ENCODE peak calls at places on chromosomes 13 and 19, in six cellular contexts. One of them, this sample, is unnamed. For H3K4me1, the result is how much of the 10 kb centered on the place peaks cover.

GRCh38 chr19:55253842-55254624 is 4.8 kb downstream of the PPP6R1 start:
- DNase-seq in A549: no peak
- DNase-seq in ovary: no peak
- DNase-seq in body of pancreas: no peak
- DNase-seq in esophagus squamous epithelium: no peak
- DNase-seq in stomach: peak
- DNase-seq in this sample: no peak

GRCh38 chr19:45090034-45090433 is 2.9 kb upstream of the PPP1R37 start:
- DNase-seq in A549: no peak
- DNase-seq in ovary: no peak
- DNase-seq in body of pancreas: no peak
- DNase-seq in esophagus squamous epithelium: no peak
- DNase-seq in stomach: no peak
- DNase-seq in this sample: no peak

GRCh38 chr19:39316627-39317321 is 3.9 kb downstream of the LRFN1 start:
- DNase-seq in A549: no peak
- DNase-seq in ovary: no peak
- DNase-seq in body of pancreas: no peak
- DNase-seq in esophagus squamous epithelium: no peak
- DNase-seq in stomach: no peak
- DNase-seq in this sample: no peak

GRCh38 chr13:99662678-99663077 is 161.4 kb downstream of the TM9SF2 start:
- DNase-seq in A549: no peak
- DNase-seq in ovary: no peak
- DNase-seq in body of pancreas: no peak
- DNase-seq in esophagus squamous epithelium: no peak
- DNase-seq in stomach: no peak
- DNase-seq in this sample: no peak

GRCh38 chr13:33441015-33441414 is 155.5 kb upstream of the STARD13 start:
- DNase-seq in A549: peak
- DNase-seq in ovary: no peak
- DNase-seq in body of pancreas: peak
- DNase-seq in esophagus squamous epithelium: no peak
- DNase-seq in stomach: peak
- DNase-seq in this sample: no peak

GRCh38 chr19:6020972-6021805 is 43.2 kb upstream of the RANBP3 start:
- DNase-seq in A549: no peak
- DNase-seq in ovary: no peak
- DNase-seq in body of pancreas: peak
- DNase-seq in esophagus squamous epithelium: no peak
- DNase-seq in stomach: peak
- DNase-seq in this sample: no peak

GRCh38 chr19:16594681-16595091 is 22.5 kb upstream of the SLC35E1 start:
- DNase-seq in A549: no peak
- DNase-seq in ovary: no peak
- DNase-seq in body of pancreas: no peak
- DNase-seq in esophagus squamous epithelium: no peak
- DNase-seq in stomach: no peak
- DNase-seq in this sample: no peak

GRCh38 chr13:44307844-44308243 is 65.8 kb upstream of the SERP2 start:
- DNase-seq in A549: no peak
- DNase-seq in ovary: no peak
- DNase-seq in body of pancreas: no peak
- DNase-seq in esophagus squamous epithelium: no peak
- DNase-seq in stomach: peak
- DNase-seq in this sample: no peak

GRCh38 chr13:99546878-99547277 is 45.6 kb downstream of the TM9SF2 start:
- DNase-seq in A549: no peak
- DNase-seq in ovary: no peak
- DNase-seq in body of pancreas: no peak
- DNase-seq in esophagus squamous epithelium: no peak
- DNase-seq in stomach: no peak
- DNase-seq in this sample: no peak

GRCh38 chr19:58166268-58166667 is 15.7 kb upstream of the ZNF329 start:
- DNase-seq in A549: no peak
- DNase-seq in ovary: no peak
- DNase-seq in body of pancreas: no peak
- DNase-seq in esophagus squamous epithelium: no peak
- DNase-seq in stomach: no peak
- DNase-seq in this sample: no peak

GRCh38 chr19:5293607-5294089 is 47.0 kb downstream of the PTPRS start:
- DNase-seq in A549: no peak
- DNase-seq in ovary: no peak
- DNase-seq in body of pancreas: no peak
- DNase-seq in esophagus squamous epithelium: no peak
- DNase-seq in stomach: peak
- DNase-seq in this sample: peak

GRCh38 chr13:33723365-33723764 is 94.6 kb upstream of the RFC3 start:
- DNase-seq in A549: no peak
- DNase-seq in ovary: no peak
- DNase-seq in body of pancreas: no peak
- DNase-seq in esophagus squamous epithelium: no peak
- DNase-seq in stomach: no peak
- DNase-seq in this sample: no peak

GRCh38 chr19:16098821-16099220 is 12.9 kb upstream of the RAB8A start:
- DNase-seq in A549: no peak
- DNase-seq in ovary: no peak
- DNase-seq in body of pancreas: no peak
- DNase-seq in esophagus squamous epithelium: no peak
- DNase-seq in stomach: no peak
- DNase-seq in this sample: no peak

GRCh38 chr19:6264077-6264445 is 15.7 kb downstream of the MLLT1 start:
- DNase-seq in A549: no peak
- DNase-seq in ovary: no peak
- DNase-seq in body of pancreas: no peak
- DNase-seq in esophagus squamous epithelium: no peak
- DNase-seq in stomach: no peak
- DNase-seq in this sample: no peak

GRCh38 chr13:45162821-45163220 is 38.0 kb downstream of the KCTD4 start:
- DNase-seq in A549: peak
- DNase-seq in ovary: no peak
- DNase-seq in body of pancreas: no peak
- DNase-seq in esophagus squamous epithelium: no peak
- DNase-seq in stomach: no peak
- DNase-seq in this sample: no peak

GRCh38 chr13:48491423-48492122 is 41.3 kb downstream of the RCBTB2 start:
- DNase-seq in A549: no peak
- DNase-seq in ovary: no peak
- DNase-seq in body of pancreas: no peak
- DNase-seq in esophagus squamous epithelium: no peak
- DNase-seq in stomach: no peak
- DNase-seq in this sample: no peak

GRCh38 chr19:3770136-3771032 is 1.6 kb downstream of the RAX2 start:
- DNase-seq in A549: no peak
- DNase-seq in ovary: no peak
- DNase-seq in body of pancreas: no peak
- DNase-seq in esophagus squamous epithelium: no peak
- DNase-seq in stomach: no peak
- DNase-seq in this sample: no peak

GRCh38 chr13:103142091-103142594 is 75.9 kb upstream of the SLC10A2 start:
- DNase-seq in A549: no peak
- DNase-seq in ovary: no peak
- DNase-seq in body of pancreas: no peak
- DNase-seq in esophagus squamous epithelium: no peak
- DNase-seq in stomach: no peak
- DNase-seq in this sample: no peak

GRCh38 chr13:91228083-91228482 is 119.4 kb upstream of the MIR17HG start:
- DNase-seq in A549: no peak
- DNase-seq in ovary: no peak
- DNase-seq in body of pancreas: no peak
- DNase-seq in esophagus squamous epithelium: no peak
- DNase-seq in stomach: no peak
- DNase-seq in this sample: no peak

GRCh38 chr19:42919757-42920079 is 2.0 kb upstream of the PSG6 start:
- DNase-seq in A549: peak
- DNase-seq in ovary: no peak
- DNase-seq in body of pancreas: no peak
- DNase-seq in esophagus squamous epithelium: no peak
- DNase-seq in stomach: no peak
- DNase-seq in this sample: no peak

GRCh38 chr13:45055198-45055901 is 65.0 kb upstream of the GTF2F2 start:
- DNase-seq in A549: peak
- DNase-seq in ovary: no peak
- DNase-seq in body of pancreas: no peak
- DNase-seq in esophagus squamous epithelium: no peak
- DNase-seq in stomach: no peak
- DNase-seq in this sample: peak

GRCh38 chr19:15666883-15667282 is 6.0 kb upstream of the CYP4F12 start:
- DNase-seq in A549: no peak
- DNase-seq in ovary: no peak
- DNase-seq in body of pancreas: no peak
- DNase-seq in esophagus squamous epithelium: no peak
- DNase-seq in stomach: peak
- DNase-seq in this sample: no peak

GRCh38 chr19:56291857-56292256 is 19.3 kb downstream of the EDDM13 start:
- DNase-seq in A549: no peak
- DNase-seq in ovary: no peak
- DNase-seq in body of pancreas: no peak
- DNase-seq in esophagus squamous epithelium: no peak
- DNase-seq in stomach: no peak
- DNase-seq in this sample: no peak

GRCh38 chr13:50461189-50461588 is 382.3 kb downstream of the DLEU7 start:
- DNase-seq in A549: no peak
- DNase-seq in ovary: no peak
- DNase-seq in body of pancreas: no peak
- DNase-seq in esophagus squamous epithelium: no peak
- DNase-seq in stomach: no peak
- DNase-seq in this sample: no peak

GRCh38 chr13:50457430-50458393 is 385.8 kb downstream of the DLEU7 start:
- DNase-seq in A549: peak
- DNase-seq in ovary: no peak
- DNase-seq in body of pancreas: no peak
- DNase-seq in esophagus squamous epithelium: no peak
- DNase-seq in stomach: no peak
- DNase-seq in this sample: no peak

GRCh38 chr13:50460366-50460765 is 383.1 kb downstream of the DLEU7 start:
- DNase-seq in A549: no peak
- DNase-seq in ovary: no peak
- DNase-seq in body of pancreas: no peak
- DNase-seq in esophagus squamous epithelium: no peak
- DNase-seq in stomach: no peak
- DNase-seq in this sample: no peak

GRCh38 chr13:50459658-50460057 is 383.8 kb downstream of the DLEU7 start:
- DNase-seq in A549: no peak
- DNase-seq in ovary: no peak
- DNase-seq in body of pancreas: no peak
- DNase-seq in esophagus squamous epithelium: no peak
- DNase-seq in stomach: no peak
- DNase-seq in this sample: no peak

GRCh38 chr13:50459046-50459445 is 384.4 kb downstream of the DLEU7 start:
- DNase-seq in A549: no peak
- DNase-seq in ovary: no peak
- DNase-seq in body of pancreas: no peak
- DNase-seq in esophagus squamous epithelium: no peak
- DNase-seq in stomach: no peak
- DNase-seq in this sample: no peak
- TF ChIP-seq CTCF in A549: no peak
- TF ChIP-seq CTCF in ovary: no peak
- TF ChIP-seq CTCF in body of pancreas: no peak
- TF ChIP-seq CTCF in esophagus squamous epithelium: no peak
- TF ChIP-seq CTCF in stomach: no peak
- TF ChIP-seq CTCF in this sample: no peak

DNA sequence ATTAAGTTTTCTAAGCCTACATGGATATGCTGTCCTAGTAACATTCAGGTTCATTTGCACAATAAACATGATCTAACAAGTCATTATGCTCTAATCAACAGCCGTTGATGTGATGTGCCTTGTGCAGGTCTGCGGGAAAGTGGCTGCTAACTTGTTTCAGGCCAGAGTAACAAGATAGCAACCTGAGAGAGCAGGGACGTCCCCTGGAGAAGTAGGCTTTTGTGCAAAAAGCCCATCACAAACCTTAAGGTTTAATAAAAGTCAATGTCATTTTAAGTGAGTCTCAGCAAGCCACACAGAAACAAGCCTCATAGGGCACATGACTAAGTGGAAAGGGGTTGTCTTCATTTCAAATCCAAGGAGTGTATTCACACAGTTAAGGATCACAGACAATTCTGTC is 17.6 kb downstream of the FOXO1 start:
- DNase-seq in A549: no peak
- DNase-seq in ovary: no peak
- DNase-seq in body of pancreas: no peak
- DNase-seq in esophagus squamous epithelium: no peak
- DNase-seq in stomach: no peak
- DNase-seq in this sample: no peak
- H3K4me1 ChIP-seq in A549: under half
- H3K4me1 ChIP-seq in ovary: under half
- H3K4me1 ChIP-seq in body of pancreas: half or more
- H3K4me1 ChIP-seq in esophagus squamous epithelium: half or more
- H3K4me1 ChIP-seq in stomach: half or more
- H3K4me1 ChIP-seq in this sample: under half

DNA sequence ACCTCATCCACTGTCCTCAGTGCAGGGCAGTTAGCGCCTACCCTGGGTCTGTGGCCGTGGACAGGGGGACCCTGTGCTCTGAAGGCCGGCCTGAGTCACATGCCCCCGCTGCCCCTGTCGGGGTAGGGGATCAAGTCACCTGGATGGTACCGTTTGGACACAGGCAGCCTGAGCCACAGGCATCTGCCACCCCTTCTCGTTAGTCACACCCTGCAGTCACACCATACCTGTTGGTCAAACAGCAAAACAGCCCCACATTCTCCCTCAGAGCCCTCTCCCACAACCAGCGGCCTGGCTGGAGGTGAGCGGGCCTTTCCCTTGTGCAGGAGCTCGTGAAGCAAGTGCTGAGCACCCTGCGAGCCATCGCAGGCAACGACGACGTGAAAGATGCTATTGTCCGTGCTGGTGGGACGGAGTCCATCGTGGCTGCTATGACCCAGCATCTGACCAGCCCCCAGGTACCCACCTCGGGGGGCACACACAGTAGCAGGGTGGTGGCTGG is 8.8 kb upstream of the SLC25A42 start:
- DNase-seq in A549: no peak
- DNase-seq in ovary: no peak
- DNase-seq in body of pancreas: no peak
- DNase-seq in esophagus squamous epithelium: no peak
- DNase-seq in stomach: no peak
- DNase-seq in this sample: no peak
- TF ChIP-seq POLR2A in A549: no peak
- TF ChIP-seq POLR2A in ovary: no peak
- TF ChIP-seq POLR2A in body of pancreas: no peak
- TF ChIP-seq POLR2A in esophagus squamous epithelium: no peak
- TF ChIP-seq POLR2A in stomach: no peak
- TF ChIP-seq POLR2A in this sample: no peak

GRCh38 chr19:10450853-10451609 is 30.7 kb downstream of the PDE4A start:
- DNase-seq in A549: peak
- DNase-seq in ovary: no peak
- DNase-seq in body of pancreas: no peak
- DNase-seq in esophagus squamous epithelium: no peak
- DNase-seq in stomach: no peak
- DNase-seq in this sample: no peak

GRCh38 chr19:10452726-10453620 is 32.6 kb downstream of the PDE4A start:
- DNase-seq in A549: no peak
- DNase-seq in ovary: no peak
- DNase-seq in body of pancreas: no peak
- DNase-seq in esophagus squamous epithelium: no peak
- DNase-seq in stomach: no peak
- DNase-seq in this sample: no peak

GRCh38 chr19:10450191-10450852 is 30.0 kb downstream of the PDE4A start:
- DNase-seq in A549: no peak
- DNase-seq in ovary: no peak
- DNase-seq in body of pancreas: no peak
- DNase-seq in esophagus squamous epithelium: no peak
- DNase-seq in stomach: no peak
- DNase-seq in this sample: no peak

GRCh38 chr19:10453852-10454251 is 33.5 kb downstream of the PDE4A start:
- DNase-seq in A549: no peak
- DNase-seq in ovary: no peak
- DNase-seq in body of pancreas: no peak
- DNase-seq in esophagus squamous epithelium: no peak
- DNase-seq in stomach: no peak
- DNase-seq in this sample: no peak

GRCh38 chr19:10454267-10454666 is 33.9 kb downstream of the PDE4A start:
- DNase-seq in A549: peak
- DNase-seq in ovary: no peak
- DNase-seq in body of pancreas: no peak
- DNase-seq in esophagus squamous epithelium: no peak
- DNase-seq in stomach: no peak
- DNase-seq in this sample: no peak
- TF ChIP-seq CTCF in A549: no peak
- TF ChIP-seq CTCF in ovary: no peak
- TF ChIP-seq CTCF in body of pancreas: no peak
- TF ChIP-seq CTCF in esophagus squamous epithelium: no peak
- TF ChIP-seq CTCF in stomach: no peak
- TF ChIP-seq CTCF in this sample: no peak